ENCODE peak calls at places on chromosome 19, in nine cellular contexts. M is body of pancreas, G is ovary, Q is transverse colon, Z is heart left ventricle, B is GM12878, C is HepG2, R is breast epithelium, U is spleen. V is an unnamed sample.

GRCh38 chr19:58047672-58048071 is 11.4 kb upstream of the ZNF135 start:
- DNase-seq in U (no peak), Z (no peak), Q (no peak), C (no peak), M (no peak), B (no peak), G (no peak), R (no peak), V (no peak)

GRCh38 chr19:16571689-16572331 is 405 bp downstream of the SLC35E1 start:
- DNase-seq in Z (no peak), G (no peak), M (no peak), U (peak), C (no peak), Q (peak), R (no peak), B (no peak), V (no peak)

GRCh38 chr19:17540174-17540573 is 15.3 kb upstream of the COLGALT1 start:
- DNase-seq in B (no peak), Q (no peak), U (peak), R (no peak), M (no peak), Z (no peak), C (no peak), G (no peak), V (no peak)

GRCh38 chr19:5881543-5882299 is 11.4 kb upstream of the FUT5 start:
- DNase-seq in U (no peak), Q (no peak), M (no peak), Z (no peak), B (no peak), G (no peak), R (no peak), C (no peak), V (no peak)

GRCh38 chr19:44202470-44202869 is 9.9 kb upstream of the ZNF227 start:
- DNase-seq in M (no peak), Z (no peak), Q (no peak), G (no peak), U (no peak), B (no peak), C (no peak), R (no peak), V (no peak)

GRCh38 chr19:13700621-13701020 is 63.7 kb upstream of the MRI1 start:
- DNase-seq in Z (no peak), U (no peak), M (no peak), B (no peak), R (no peak), G (no peak), C (no peak), Q (no peak), V (no peak)

GRCh38 chr19:1090731-1091543 is 4.2 kb downstream of the POLR2E start:
- DNase-seq in R (no peak), G (no peak), Q (no peak), C (no peak), U (no peak), B (no peak), Z (no peak), M (no peak), V (no peak)

GRCh38 chr19:7349961-7350711 is 1.4 kb downstream of the ARHGEF18 start:
- DNase-seq in R (no peak), M (no peak), G (no peak), C (no peak), B (no peak), U (peak), Q (peak), Z (no peak), V (peak)

GRCh38 chr19:34269081-34269480 is 14.7 kb downstream of the GARRE1 start:
- DNase-seq in Q (no peak), B (no peak), R (no peak), C (no peak), U (no peak), G (no peak), M (peak), Z (no peak), V (no peak)

GRCh38 chr19:48950830-48951519 is 3.7 kb upstream of the BAX start:
- DNase-seq in Q (no peak), B (no peak), Z (no peak), G (no peak), M (no peak), U (no peak), R (no peak), C (no peak), V (no peak)

GRCh38 chr19:56092685-56093631 is 28.1 kb downstream of the ZNF787 start:
- DNase-seq in B (no peak), M (no peak), Q (no peak), G (no peak), Z (no peak), C (no peak), R (no peak), U (no peak), V (no peak)

GRCh38 chr19:49499030-49499670 is 2.9 kb downstream of the RPS11 start:
- DNase-seq in R (no peak), M (no peak), C (no peak), Q (no peak), Z (no peak), G (no peak), U (peak), B (no peak), V (no peak)

GRCh38 chr19:49455729-49456128 is 2.7 kb downstream of the ALDH16A1 start:
- DNase-seq in M (no peak), B (no peak), R (no peak), C (no peak), Z (no peak), G (no peak), Q (no peak), U (no peak), V (no peak)

GRCh38 chr19:5949792-5950305 is 28.1 kb downstream of the RANBP3 start:
- DNase-seq in C (no peak), U (no peak), Z (peak), M (peak), B (no peak), G (no peak), Q (no peak), R (no peak), V (no peak)

GRCh38 chr19:30853036-30853435 is 480.9 kb downstream of the ZNF536 start:
- DNase-seq in U (no peak), G (no peak), C (no peak), M (no peak), B (no peak), R (no peak), Q (no peak), Z (no peak), V (no peak)

GRCh38 chr19:30790048-30790680 is 418.0 kb downstream of the ZNF536 start:
- DNase-seq in M (no peak), G (no peak), Z (no peak), U (no peak), Q (no peak), B (no peak), C (no peak), R (no peak), V (peak)

DNA sequence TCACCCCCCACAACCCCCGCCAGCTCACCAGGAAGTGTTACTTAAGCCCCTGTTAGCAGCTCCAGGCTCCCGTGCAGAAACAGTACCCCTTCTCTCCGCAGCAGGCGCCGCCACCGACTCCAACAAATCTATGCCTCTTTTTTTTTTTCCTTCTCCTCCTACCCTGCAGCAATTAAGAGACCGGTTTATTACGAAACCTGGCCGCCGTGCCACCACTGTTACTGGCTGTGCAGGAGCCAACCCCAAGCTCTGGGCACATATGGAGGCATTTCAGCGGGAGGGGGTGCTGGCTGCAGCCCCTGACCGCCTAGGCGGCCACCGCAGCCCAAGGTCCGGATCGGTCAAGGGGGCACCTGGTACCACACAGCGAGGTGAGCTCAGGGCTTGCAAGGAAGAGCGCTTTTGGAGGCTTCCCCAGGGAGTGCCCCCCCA is 2.4 kb downstream of the GADD45B start:
- DNase-seq in C (no peak), Q (peak), B (no peak), U (peak), M (peak), G (no peak), Z (peak), R (peak), V (peak)
- TF ChIP-seq POLR2A in C (no peak), Q (peak), B (peak), U (peak), M (no peak), G (peak), Z (no peak), R (no peak), V (no peak)

GRCh38 chr19:18648971-18649310 is 12.1 kb downstream of the KLHL26 start:
- DNase-seq in Q (no peak), G (no peak), Z (no peak), U (no peak), R (no peak), B (no peak), C (no peak), M (no peak), V (no peak)
- H3K27ac ChIP-seq in Q (peak), G (peak), Z (peak), U (peak), R (peak), B (no peak), C (no peak), M (peak), V (peak)

GRCh38 chr19:54392078-54392477 is 23.2 kb upstream of the TTYH1 start:
- DNase-seq in M (no peak), U (no peak), B (no peak), Q (no peak), C (no peak), Z (no peak), R (no peak), G (no peak), V (no peak)

GRCh38 chr19:54390942-54391577 is 24.2 kb upstream of the TTYH1 start:
- DNase-seq in R (no peak), U (no peak), C (peak), Q (peak), Z (peak), G (no peak), M (peak), B (no peak), V (no peak)

GRCh38 chr19:54389556-54389955 is 24.8 kb upstream of the LAIR1 start:
- DNase-seq in G (no peak), M (no peak), U (no peak), R (no peak), C (no peak), Q (no peak), B (no peak), Z (no peak), V (no peak)

GRCh38 chr19:54393381-54393780 is 21.9 kb upstream of the TTYH1 start:
- DNase-seq in B (no peak), Z (no peak), C (no peak), R (no peak), M (no peak), U (no peak), Q (no peak), G (no peak), V (no peak)

GRCh38 chr19:54391589-54392061 is 23.6 kb upstream of the TTYH1 start:
- DNase-seq in Q (no peak), R (no peak), Z (no peak), C (peak), G (no peak), U (no peak), M (no peak), B (no peak), V (no peak)
- TF ChIP-seq CTCF in Q (no peak), R (no peak), Z (no peak), C (peak), G (no peak), U (no peak), M (no peak), B (peak), V (no peak)

GRCh38 chr19:46718934-46719551 is 2.1 kb upstream of the PRKD2 start:
- DNase-seq in G (no peak), Z (no peak), Q (no peak), R (no peak), C (no peak), U (peak), B (peak), M (no peak), V (no peak)
- TF ChIP-seq POLR2A in G (no peak), Z (no peak), Q (no peak), R (no peak), C (no peak), U (no peak), B (peak), M (no peak), V (no peak)